ENCODE peak calls at places on chromosomes 1 and 21, in seven cellular contexts. One of them, this sample, is unnamed.

GRCh38 chr1:162973381-162973795 is 95.8 kb upstream of the RGS4 start:
- DNase-seq in iris pigment epithelial cell: peak
- DNase-seq in stimulated activated CD4-positive, alpha-beta T cell treated with anti-CD3 and anti-CD28 coated beads, Interleukin-2, amount 100 ng/mL, for 24 hours: no peak
- DNase-seq in H54: peak
- DNase-seq in MCF 10A: peak
- DNase-seq in skeletal muscle cell: peak
- DNase-seq in cardiac fibroblast: peak
- DNase-seq in this sample: no peak

GRCh38 chr21:36606292-36606982 is 92.5 kb upstream of the SIM2 start:
- DNase-seq in iris pigment epithelial cell: no peak
- DNase-seq in stimulated activated CD4-positive, alpha-beta T cell treated with anti-CD3 and anti-CD28 coated beads, Interleukin-2, amount 100 ng/mL, for 24 hours: no peak
- DNase-seq in H54: no peak
- DNase-seq in MCF 10A: no peak
- DNase-seq in skeletal muscle cell: no peak
- DNase-seq in cardiac fibroblast: no peak
- DNase-seq in this sample: no peak

GRCh38 chr1:89309828-89310227 is 37.2 kb upstream of the GBP5 start:
- DNase-seq in iris pigment epithelial cell: peak
- DNase-seq in stimulated activated CD4-positive, alpha-beta T cell treated with anti-CD3 and anti-CD28 coated beads, Interleukin-2, amount 100 ng/mL, for 24 hours: no peak
- DNase-seq in H54: no peak
- DNase-seq in MCF 10A: no peak
- DNase-seq in skeletal muscle cell: no peak
- DNase-seq in cardiac fibroblast: no peak
- DNase-seq in this sample: no peak

GRCh38 chr1:178055093-178055492 is 38.8 kb upstream of the RASAL2 start:
- DNase-seq in iris pigment epithelial cell: no peak
- DNase-seq in stimulated activated CD4-positive, alpha-beta T cell treated with anti-CD3 and anti-CD28 coated beads, Interleukin-2, amount 100 ng/mL, for 24 hours: no peak
- DNase-seq in H54: no peak
- DNase-seq in MCF 10A: peak
- DNase-seq in skeletal muscle cell: no peak
- DNase-seq in cardiac fibroblast: peak
- DNase-seq in this sample: no peak

GRCh38 chr1:232319106-232319505 is 310.8 kb downstream of the SIPA1L2 start:
- DNase-seq in iris pigment epithelial cell: no peak
- DNase-seq in stimulated activated CD4-positive, alpha-beta T cell treated with anti-CD3 and anti-CD28 coated beads, Interleukin-2, amount 100 ng/mL, for 24 hours: no peak
- DNase-seq in H54: no peak
- DNase-seq in MCF 10A: peak
- DNase-seq in skeletal muscle cell: no peak
- DNase-seq in cardiac fibroblast: no peak
- DNase-seq in this sample: no peak

GRCh38 chr1:201648911-201649775 is 110.2 kb downstream of the NAV1 start:
- DNase-seq in iris pigment epithelial cell: peak
- DNase-seq in stimulated activated CD4-positive, alpha-beta T cell treated with anti-CD3 and anti-CD28 coated beads, Interleukin-2, amount 100 ng/mL, for 24 hours: no peak
- DNase-seq in H54: no peak
- DNase-seq in MCF 10A: no peak
- DNase-seq in skeletal muscle cell: no peak
- DNase-seq in cardiac fibroblast: peak
- DNase-seq in this sample: no peak

GRCh38 chr1:202023033-202023433 is 12.6 kb downstream of the ELF3 start:
- DNase-seq in iris pigment epithelial cell: no peak
- DNase-seq in stimulated activated CD4-positive, alpha-beta T cell treated with anti-CD3 and anti-CD28 coated beads, Interleukin-2, amount 100 ng/mL, for 24 hours: no peak
- DNase-seq in H54: no peak
- DNase-seq in MCF 10A: peak
- DNase-seq in skeletal muscle cell: no peak
- DNase-seq in cardiac fibroblast: no peak
- DNase-seq in this sample: no peak

GRCh38 chr1:34162852-34163766 is 1.9 kb downstream of the CSMD2 start:
- DNase-seq in iris pigment epithelial cell: peak
- DNase-seq in stimulated activated CD4-positive, alpha-beta T cell treated with anti-CD3 and anti-CD28 coated beads, Interleukin-2, amount 100 ng/mL, for 24 hours: no peak
- DNase-seq in H54: peak
- DNase-seq in MCF 10A: no peak
- DNase-seq in skeletal muscle cell: peak
- DNase-seq in cardiac fibroblast: peak
- DNase-seq in this sample: peak

GRCh38 chr1:81446006-81446669 is 354.6 kb upstream of the ADGRL2 start:
- DNase-seq in iris pigment epithelial cell: no peak
- DNase-seq in stimulated activated CD4-positive, alpha-beta T cell treated with anti-CD3 and anti-CD28 coated beads, Interleukin-2, amount 100 ng/mL, for 24 hours: no peak
- DNase-seq in H54: no peak
- DNase-seq in MCF 10A: no peak
- DNase-seq in skeletal muscle cell: no peak
- DNase-seq in cardiac fibroblast: no peak
- DNase-seq in this sample: no peak

GRCh38 chr1:164617607-164618564 is 58.9 kb downstream of the PBX1 start:
- DNase-seq in iris pigment epithelial cell: peak
- DNase-seq in stimulated activated CD4-positive, alpha-beta T cell treated with anti-CD3 and anti-CD28 coated beads, Interleukin-2, amount 100 ng/mL, for 24 hours: no peak
- DNase-seq in H54: no peak
- DNase-seq in MCF 10A: peak
- DNase-seq in skeletal muscle cell: no peak
- DNase-seq in cardiac fibroblast: peak
- DNase-seq in this sample: no peak

GRCh38 chr1:172380441-172381244 is 39.8 kb upstream of the C1orf105 start:
- DNase-seq in iris pigment epithelial cell: no peak
- DNase-seq in stimulated activated CD4-positive, alpha-beta T cell treated with anti-CD3 and anti-CD28 coated beads, Interleukin-2, amount 100 ng/mL, for 24 hours: peak
- DNase-seq in H54: no peak
- DNase-seq in MCF 10A: no peak
- DNase-seq in skeletal muscle cell: no peak
- DNase-seq in cardiac fibroblast: no peak
- DNase-seq in this sample: peak

GRCh38 chr1:35031103-35031452 is 667 bp downstream of the ZMYM6 start:
- DNase-seq in iris pigment epithelial cell: peak
- DNase-seq in stimulated activated CD4-positive, alpha-beta T cell treated with anti-CD3 and anti-CD28 coated beads, Interleukin-2, amount 100 ng/mL, for 24 hours: peak
- DNase-seq in H54: peak
- DNase-seq in MCF 10A: peak
- DNase-seq in skeletal muscle cell: no peak
- DNase-seq in cardiac fibroblast: peak
- DNase-seq in this sample: peak

GRCh38 chr1:79295967-79296366 is 289.4 kb upstream of the ADGRL4 start:
- DNase-seq in iris pigment epithelial cell: peak
- DNase-seq in stimulated activated CD4-positive, alpha-beta T cell treated with anti-CD3 and anti-CD28 coated beads, Interleukin-2, amount 100 ng/mL, for 24 hours: no peak
- DNase-seq in H54: no peak
- DNase-seq in MCF 10A: peak
- DNase-seq in skeletal muscle cell: peak
- DNase-seq in cardiac fibroblast: peak
- DNase-seq in this sample: no peak

GRCh38 chr21:44989943-44990780 is 50.3 kb downstream of the SLX9 start:
- DNase-seq in iris pigment epithelial cell: no peak
- DNase-seq in stimulated activated CD4-positive, alpha-beta T cell treated with anti-CD3 and anti-CD28 coated beads, Interleukin-2, amount 100 ng/mL, for 24 hours: no peak
- DNase-seq in H54: no peak
- DNase-seq in MCF 10A: no peak
- DNase-seq in skeletal muscle cell: no peak
- DNase-seq in cardiac fibroblast: no peak
- DNase-seq in this sample: no peak

GRCh38 chr1:212977781-212978645 is 27.7 kb downstream of the VASH2 start:
- DNase-seq in iris pigment epithelial cell: no peak
- DNase-seq in stimulated activated CD4-positive, alpha-beta T cell treated with anti-CD3 and anti-CD28 coated beads, Interleukin-2, amount 100 ng/mL, for 24 hours: no peak
- DNase-seq in H54: no peak
- DNase-seq in MCF 10A: no peak
- DNase-seq in skeletal muscle cell: no peak
- DNase-seq in cardiac fibroblast: no peak
- DNase-seq in this sample: no peak

GRCh38 chr21:36330904-36331303 is 10.9 kb downstream of the MORC3 start:
- DNase-seq in iris pigment epithelial cell: peak
- DNase-seq in stimulated activated CD4-positive, alpha-beta T cell treated with anti-CD3 and anti-CD28 coated beads, Interleukin-2, amount 100 ng/mL, for 24 hours: peak
- DNase-seq in H54: no peak
- DNase-seq in MCF 10A: peak
- DNase-seq in skeletal muscle cell: no peak
- DNase-seq in cardiac fibroblast: peak
- DNase-seq in this sample: peak

GRCh38 chr1:99697570-99697969 is 51.7 kb downstream of the PALMD start:
- DNase-seq in iris pigment epithelial cell: no peak
- DNase-seq in stimulated activated CD4-positive, alpha-beta T cell treated with anti-CD3 and anti-CD28 coated beads, Interleukin-2, amount 100 ng/mL, for 24 hours: no peak
- DNase-seq in H54: no peak
- DNase-seq in MCF 10A: no peak
- DNase-seq in skeletal muscle cell: no peak
- DNase-seq in cardiac fibroblast: no peak
- DNase-seq in this sample: no peak

GRCh38 chr1:246093230-246093629 is 413.8 kb downstream of the SMYD3 start:
- DNase-seq in iris pigment epithelial cell: no peak
- DNase-seq in stimulated activated CD4-positive, alpha-beta T cell treated with anti-CD3 and anti-CD28 coated beads, Interleukin-2, amount 100 ng/mL, for 24 hours: no peak
- DNase-seq in H54: no peak
- DNase-seq in MCF 10A: no peak
- DNase-seq in skeletal muscle cell: no peak
- DNase-seq in cardiac fibroblast: no peak
- DNase-seq in this sample: no peak

GRCh38 chr1:230350208-230350921 is 75.8 kb downstream of the PGBD5 start:
- DNase-seq in iris pigment epithelial cell: peak
- DNase-seq in stimulated activated CD4-positive, alpha-beta T cell treated with anti-CD3 and anti-CD28 coated beads, Interleukin-2, amount 100 ng/mL, for 24 hours: no peak
- DNase-seq in H54: peak
- DNase-seq in MCF 10A: peak
- DNase-seq in skeletal muscle cell: no peak
- DNase-seq in cardiac fibroblast: peak
- DNase-seq in this sample: no peak

GRCh38 chr1:97668945-97669344 is 251.9 kb downstream of the DPYD start:
- DNase-seq in iris pigment epithelial cell: peak
- DNase-seq in stimulated activated CD4-positive, alpha-beta T cell treated with anti-CD3 and anti-CD28 coated beads, Interleukin-2, amount 100 ng/mL, for 24 hours: no peak
- DNase-seq in H54: peak
- DNase-seq in MCF 10A: peak
- DNase-seq in skeletal muscle cell: no peak
- DNase-seq in cardiac fibroblast: peak
- DNase-seq in this sample: no peak

GRCh38 chr21:35026617-35027557 is 22.2 kb downstream of the RUNX1 start:
- DNase-seq in iris pigment epithelial cell: peak
- DNase-seq in stimulated activated CD4-positive, alpha-beta T cell treated with anti-CD3 and anti-CD28 coated beads, Interleukin-2, amount 100 ng/mL, for 24 hours: peak
- DNase-seq in H54: peak
- DNase-seq in MCF 10A: no peak
- DNase-seq in skeletal muscle cell: no peak
- DNase-seq in cardiac fibroblast: peak
- DNase-seq in this sample: peak

GRCh38 chr1:216616425-216616824 is 106.8 kb downstream of the ESRRG start:
- DNase-seq in iris pigment epithelial cell: no peak
- DNase-seq in stimulated activated CD4-positive, alpha-beta T cell treated with anti-CD3 and anti-CD28 coated beads, Interleukin-2, amount 100 ng/mL, for 24 hours: no peak
- DNase-seq in H54: no peak
- DNase-seq in MCF 10A: no peak
- DNase-seq in skeletal muscle cell: no peak
- DNase-seq in cardiac fibroblast: no peak
- DNase-seq in this sample: no peak

GRCh38 chr1:116488052-116488451 is 82.8 kb downstream of the CD58 start:
- DNase-seq in iris pigment epithelial cell: no peak
- DNase-seq in stimulated activated CD4-positive, alpha-beta T cell treated with anti-CD3 and anti-CD28 coated beads, Interleukin-2, amount 100 ng/mL, for 24 hours: no peak
- DNase-seq in H54: no peak
- DNase-seq in MCF 10A: peak
- DNase-seq in skeletal muscle cell: no peak
- DNase-seq in cardiac fibroblast: no peak
- DNase-seq in this sample: no peak

GRCh38 chr1:184152502-184152901 is 101.0 kb downstream of the TSEN15 start:
- DNase-seq in iris pigment epithelial cell: peak
- DNase-seq in stimulated activated CD4-positive, alpha-beta T cell treated with anti-CD3 and anti-CD28 coated beads, Interleukin-2, amount 100 ng/mL, for 24 hours: no peak
- DNase-seq in H54: no peak
- DNase-seq in MCF 10A: no peak
- DNase-seq in skeletal muscle cell: peak
- DNase-seq in cardiac fibroblast: peak
- DNase-seq in this sample: no peak

GRCh38 chr1:154819628-154820590 is 50.2 kb downstream of the KCNN3 start:
- DNase-seq in iris pigment epithelial cell: peak
- DNase-seq in stimulated activated CD4-positive, alpha-beta T cell treated with anti-CD3 and anti-CD28 coated beads, Interleukin-2, amount 100 ng/mL, for 24 hours: no peak
- DNase-seq in H54: peak
- DNase-seq in MCF 10A: peak
- DNase-seq in skeletal muscle cell: no peak
- DNase-seq in cardiac fibroblast: peak
- DNase-seq in this sample: no peak

GRCh38 chr1:236103646-236104218 is 38.6 kb upstream of the GPR137B start:
- DNase-seq in iris pigment epithelial cell: peak
- DNase-seq in stimulated activated CD4-positive, alpha-beta T cell treated with anti-CD3 and anti-CD28 coated beads, Interleukin-2, amount 100 ng/mL, for 24 hours: peak
- DNase-seq in H54: no peak
- DNase-seq in MCF 10A: peak
- DNase-seq in skeletal muscle cell: no peak
- DNase-seq in cardiac fibroblast: peak
- DNase-seq in this sample: peak

GRCh38 chr1:36139521-36139920 is 9.8 kb downstream of the TRAPPC3 start:
- DNase-seq in iris pigment epithelial cell: no peak
- DNase-seq in stimulated activated CD4-positive, alpha-beta T cell treated with anti-CD3 and anti-CD28 coated beads, Interleukin-2, amount 100 ng/mL, for 24 hours: no peak
- DNase-seq in H54: no peak
- DNase-seq in MCF 10A: no peak
- DNase-seq in skeletal muscle cell: no peak
- DNase-seq in cardiac fibroblast: no peak
- DNase-seq in this sample: no peak

GRCh38 chr1:94992863-94993563 is 66.1 kb upstream of the CNN3 start:
- DNase-seq in iris pigment epithelial cell: no peak
- DNase-seq in stimulated activated CD4-positive, alpha-beta T cell treated with anti-CD3 and anti-CD28 coated beads, Interleukin-2, amount 100 ng/mL, for 24 hours: no peak
- DNase-seq in H54: no peak
- DNase-seq in MCF 10A: no peak
- DNase-seq in skeletal muscle cell: no peak
- DNase-seq in cardiac fibroblast: no peak
- DNase-seq in this sample: no peak

GRCh38 chr1:177448652-177449351 is 278.0 kb downstream of the BRINP2 start:
- DNase-seq in iris pigment epithelial cell: peak
- DNase-seq in stimulated activated CD4-positive, alpha-beta T cell treated with anti-CD3 and anti-CD28 coated beads, Interleukin-2, amount 100 ng/mL, for 24 hours: no peak
- DNase-seq in H54: no peak
- DNase-seq in MCF 10A: peak
- DNase-seq in skeletal muscle cell: peak
- DNase-seq in cardiac fibroblast: peak
- DNase-seq in this sample: no peak

GRCh38 chr1:228002792-228003191 is 4.0 kb upstream of the WNT3A start:
- DNase-seq in iris pigment epithelial cell: no peak
- DNase-seq in stimulated activated CD4-positive, alpha-beta T cell treated with anti-CD3 and anti-CD28 coated beads, Interleukin-2, amount 100 ng/mL, for 24 hours: no peak
- DNase-seq in H54: no peak
- DNase-seq in MCF 10A: no peak
- DNase-seq in skeletal muscle cell: no peak
- DNase-seq in cardiac fibroblast: no peak
- DNase-seq in this sample: no peak

GRCh38 chr1:43344267-43344666 is 6.6 kb downstream of the MPL start:
- DNase-seq in iris pigment epithelial cell: no peak
- DNase-seq in stimulated activated CD4-positive, alpha-beta T cell treated with anti-CD3 and anti-CD28 coated beads, Interleukin-2, amount 100 ng/mL, for 24 hours: no peak
- DNase-seq in H54: no peak
- DNase-seq in MCF 10A: no peak
- DNase-seq in skeletal muscle cell: no peak
- DNase-seq in cardiac fibroblast: no peak
- DNase-seq in this sample: no peak

GRCh38 chr1:89735449-89735848 is 85.4 kb upstream of the LRRC8D start:
- DNase-seq in iris pigment epithelial cell: no peak
- DNase-seq in stimulated activated CD4-positive, alpha-beta T cell treated with anti-CD3 and anti-CD28 coated beads, Interleukin-2, amount 100 ng/mL, for 24 hours: no peak
- DNase-seq in H54: no peak
- DNase-seq in MCF 10A: no peak
- DNase-seq in skeletal muscle cell: no peak
- DNase-seq in cardiac fibroblast: no peak
- DNase-seq in this sample: no peak

GRCh38 chr1:17119744-17120482 is 662 bp upstream of the PADI2 start:
- DNase-seq in iris pigment epithelial cell: no peak
- DNase-seq in stimulated activated CD4-positive, alpha-beta T cell treated with anti-CD3 and anti-CD28 coated beads, Interleukin-2, amount 100 ng/mL, for 24 hours: no peak
- DNase-seq in H54: no peak
- DNase-seq in MCF 10A: no peak
- DNase-seq in skeletal muscle cell: no peak
- DNase-seq in cardiac fibroblast: no peak
- DNase-seq in this sample: no peak

GRCh38 chr1:167915528-167916102 is 1.7 kb upstream of the ADCY10 start:
- DNase-seq in iris pigment epithelial cell: no peak
- DNase-seq in stimulated activated CD4-positive, alpha-beta T cell treated with anti-CD3 and anti-CD28 coated beads, Interleukin-2, amount 100 ng/mL, for 24 hours: no peak
- DNase-seq in H54: no peak
- DNase-seq in MCF 10A: no peak
- DNase-seq in skeletal muscle cell: no peak
- DNase-seq in cardiac fibroblast: no peak
- DNase-seq in this sample: no peak

GRCh38 chr1:31510853-31511789 is 65.2 kb upstream of the TINAGL1 start:
- DNase-seq in iris pigment epithelial cell: no peak
- DNase-seq in stimulated activated CD4-positive, alpha-beta T cell treated with anti-CD3 and anti-CD28 coated beads, Interleukin-2, amount 100 ng/mL, for 24 hours: no peak
- DNase-seq in H54: no peak
- DNase-seq in MCF 10A: no peak
- DNase-seq in skeletal muscle cell: no peak
- DNase-seq in cardiac fibroblast: no peak
- DNase-seq in this sample: no peak

GRCh38 chr1:151813271-151813977 is 8.2 kb upstream of the LINGO4 start:
- DNase-seq in iris pigment epithelial cell: no peak
- DNase-seq in stimulated activated CD4-positive, alpha-beta T cell treated with anti-CD3 and anti-CD28 coated beads, Interleukin-2, amount 100 ng/mL, for 24 hours: no peak
- DNase-seq in H54: no peak
- DNase-seq in MCF 10A: no peak
- DNase-seq in skeletal muscle cell: no peak
- DNase-seq in cardiac fibroblast: no peak
- DNase-seq in this sample: no peak